ENCODE peak calls at places on chromosomes 7 and 10, in nine cellular contexts. V is cardiac muscle cell, F is GM23338, D is ovary, T is HCT116, P is lower lobe of right lung, L is uterus, E is endothelial cell, U is fibroblast of villous mesenchyme. J is an unnamed sample.

GRCh38 chr7:138872576-138872975 is 74.6 kb upstream of the ATP6V0A4 start:
- DNase-seq in V (no peak), F (no peak), D (no peak), T (peak; percentile 52), P (no peak), L (no peak), E (no peak), U (peak; percentile 15), J (no peak)

GRCh38 chr7:2710256-2710655 is 22.3 kb downstream of the AMZ1 start:
- DNase-seq in V (no peak), F (no peak), D (no peak), T (no peak), P (no peak), L (no peak), E (no peak), U (no peak), J (no peak)

GRCh38 chr10:130206216-130206737 is 70.1 kb downstream of the GLRX3 start:
- DNase-seq in V (no peak), F (no peak), D (no peak), T (no peak), P (no peak), L (no peak), E (no peak), U (no peak), J (no peak)

GRCh38 chr7:135685306-135686084 is 23.2 kb downstream of the STMP1 start:
- DNase-seq in V (no peak), F (no peak), D (no peak), T (no peak), P (no peak), L (no peak), E (no peak), U (no peak), J (no peak)

GRCh38 chr10:53090725-53091124 is 318.1 kb upstream of the MBL2 start:
- DNase-seq in V (no peak), F (no peak), D (no peak), T (no peak), P (no peak), L (no peak), E (no peak), U (no peak), J (no peak)

GRCh38 chr7:142352543-142352942 is 94.7 kb upstream of the PRSS58 start:
- DNase-seq in V (no peak), F (no peak), D (no peak), T (no peak), P (no peak), L (no peak), E (no peak), U (peak; percentile 32), J (no peak)

GRCh38 chr7:148964510-148965267 is 63.6 kb downstream of the PDIA4 start:
- DNase-seq in V (peak; percentile 14), F (no peak), D (peak; percentile 32), T (no peak), P (no peak), L (no peak), E (no peak), U (no peak), J (no peak)

GRCh38 chr10:43252166-43252784 is 14.6 kb downstream of the RASGEF1A start:
- DNase-seq in V (no peak), F (no peak), D (no peak), T (no peak), P (no peak), L (peak; percentile 5), E (no peak), U (no peak), J (peak; percentile 26)

GRCh38 chr7:137789215-137789899 is 57.4 kb downstream of the DGKI start:
- DNase-seq in V (no peak), F (no peak), D (no peak), T (no peak), P (no peak), L (no peak), E (no peak), U (peak; percentile 7), J (no peak)

GRCh38 chr10:15370741-15371701 is at the start of gene FAM171A1:
- DNase-seq in V (peak; percentile 81), F (peak; percentile 78), D (peak; percentile 55), T (no peak), P (peak; percentile 59), L (peak; percentile 30), E (peak; percentile 71), U (peak; percentile 49), J (peak; percentile 68)

GRCh38 chr7:74288034-74288881 is 949 bp upstream of the CLIP2 start:
- DNase-seq in V (peak; percentile 52), F (peak; percentile 43), D (no peak), T (no peak), P (no peak), L (no peak), E (no peak), U (no peak), J (no peak)

GRCh38 chr10:128016423-128017060 is 109.6 kb downstream of the PTPRE start:
- DNase-seq in V (no peak), F (no peak), D (no peak), T (no peak), P (no peak), L (no peak), E (no peak), U (no peak), J (no peak)

GRCh38 chr7:87853237-87853864 is 22.8 kb downstream of the SLC25A40 start:
- DNase-seq in V (peak; percentile 23), F (no peak), D (no peak), T (no peak), P (no peak), L (no peak), E (no peak), U (peak; percentile 13), J (no peak)
- TF ChIP-seq CTCF in V (no peak), F (no peak), D (no peak), T (no peak), P (no peak), L (no peak), E (no peak), U (no peak), J (no peak)

GRCh38 chr10:60023475-60023874 is 117.1 kb upstream of the CCDC6 start:
- DNase-seq in V (no peak), F (no peak), D (no peak), T (no peak), P (no peak), L (no peak), E (no peak), U (no peak), J (no peak)
- TF ChIP-seq CTCF in V (no peak), F (no peak), D (no peak), T (no peak), P (no peak), L (no peak), E (no peak), U (no peak), J (no peak)

DNA sequence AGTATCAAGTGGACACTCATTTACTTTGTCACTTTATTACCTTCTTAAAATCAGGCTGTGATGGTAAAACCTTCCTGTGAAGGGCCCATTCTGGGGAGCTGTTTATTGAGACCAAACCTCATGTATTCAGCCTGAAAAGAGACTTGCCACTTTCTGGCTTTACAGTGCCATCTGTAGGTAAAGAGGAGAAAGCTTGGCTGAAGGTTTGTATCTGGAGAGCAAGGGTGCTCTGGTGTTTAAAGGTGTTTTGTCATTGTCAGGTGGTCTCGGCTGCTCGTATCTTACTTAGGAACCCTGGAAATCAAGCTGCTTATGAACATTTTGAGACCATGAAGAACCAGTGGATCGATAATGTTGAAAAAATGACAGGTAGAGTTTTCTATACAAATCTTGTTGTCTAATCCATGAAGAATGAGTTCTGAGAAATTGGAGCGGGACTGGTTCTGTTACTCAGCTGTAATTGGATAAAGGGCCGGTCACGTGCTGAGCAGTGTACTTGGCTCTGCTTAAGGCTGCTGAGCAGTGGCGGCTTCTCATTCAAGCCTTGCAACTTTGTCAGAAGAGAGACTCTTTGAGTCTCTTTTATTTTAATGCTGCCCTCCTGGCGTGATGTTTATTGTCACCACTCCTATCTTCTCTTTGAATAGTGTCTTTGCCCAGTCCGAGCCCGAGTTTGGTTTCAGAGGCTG is 46.9 kb downstream of the AP3M1 start:
- DNase-seq in V (peak; percentile 49), F (peak; percentile 57), D (no peak), T (peak; percentile 16), P (no peak), L (no peak), E (no peak), U (peak; percentile 42), J (no peak)
- TF ChIP-seq CTCF in V (peak; percentile 48), F (peak; percentile 59), D (no peak), T (peak; percentile 50), P (peak; percentile 13), L (peak; percentile 29), E (no peak), U (peak; percentile 46), J (peak; percentile 48)

GRCh38 chr10:119702482-119703041 is 23.3 kb upstream of the INPP5F start:
- DNase-seq in V (no peak), F (no peak), D (no peak), T (no peak), P (no peak), L (no peak), E (no peak), U (no peak), J (no peak)

GRCh38 chr10:119703903-119704508 is 21.8 kb upstream of the INPP5F start:
- DNase-seq in V (no peak), F (no peak), D (no peak), T (no peak), P (no peak), L (no peak), E (no peak), U (no peak), J (no peak)

GRCh38 chr10:119701861-119702260 is 24.0 kb upstream of the INPP5F start:
- DNase-seq in V (peak; percentile 45), F (peak; percentile 20), D (no peak), T (no peak), P (no peak), L (no peak), E (no peak), U (no peak), J (no peak)

GRCh38 chr10:119705434-119705831 is 20.4 kb upstream of the INPP5F start:
- DNase-seq in V (no peak), F (no peak), D (no peak), T (no peak), P (no peak), L (no peak), E (no peak), U (peak; percentile 37), J (no peak)

DNA sequence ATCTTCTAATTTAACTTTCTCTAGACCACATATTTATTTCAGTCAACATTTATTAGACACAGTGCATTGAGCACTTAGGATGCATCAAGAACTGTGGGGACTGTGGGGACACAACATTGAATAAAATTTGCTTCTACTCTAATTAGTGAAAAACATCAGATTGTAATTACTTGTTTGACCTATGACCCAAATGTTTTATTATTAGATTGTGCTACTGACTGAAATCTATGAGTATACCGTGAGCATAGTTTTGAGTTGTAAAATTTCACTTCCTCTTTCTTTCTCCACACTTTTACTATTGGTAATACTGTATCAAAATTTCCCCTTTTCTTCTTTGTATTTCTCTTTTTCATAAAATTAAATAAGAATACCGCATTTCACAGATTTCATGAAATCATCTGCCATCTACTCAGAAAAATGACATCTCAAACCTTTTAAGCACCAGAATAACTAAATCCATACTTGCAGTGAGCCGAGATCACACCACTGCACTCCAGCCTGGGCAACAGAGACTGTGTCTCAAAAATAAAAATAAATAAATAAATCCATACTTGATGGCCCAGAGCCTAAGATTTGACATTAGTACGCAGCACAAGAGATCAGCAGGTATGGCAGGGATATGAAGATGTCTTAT is 25.4 kb upstream of the INPP5F start:
- DNase-seq in V (no peak), F (no peak), D (no peak), T (no peak), P (no peak), L (no peak), E (no peak), U (no peak), J (no peak)
- TF ChIP-seq CTCF in V (no peak), F (no peak), D (no peak), T (no peak), P (no peak), L (no peak), E (no peak), U (no peak), J (no peak)

GRCh38 chr7:95430864-95431263 is 4.0 kb downstream of the PON2 start:
- DNase-seq in V (peak; percentile 35), F (no peak), D (no peak), T (no peak), P (no peak), L (no peak), E (no peak), U (peak; percentile 44), J (no peak)
- TF ChIP-seq CTCF in V (no peak), F (no peak), D (no peak), T (no peak), P (no peak), L (no peak), E (no peak), U (no peak), J (no peak)